ENCODE peak calls at places on chromosome 19, in five cellular contexts. N is dorsolateral prefrontal cortex, D is breast epithelium, W is brain microvascular endothelial cell, H is left ventricle myocardium inferior. X is an unnamed sample.
A peak's percentile ranks its signal among the peaks of the same experiment; 100 is the strongest.

GRCh38 chr19:294341-294818 is 3.2 kb upstream of the PLPP2 start:
- DNase-seq in N (no peak), D (no peak), W (no peak), H (no peak), X (peak; percentile 8)

GRCh38 chr19:34767967-34768366 is 5.0 kb downstream of the ZNF599 start:
- DNase-seq in N (no peak), D (no peak), W (no peak), H (no peak), X (no peak)

GRCh38 chr19:28424041-28424440 is 788.9 kb downstream of the UQCRFS1 start:
- DNase-seq in N (no peak), D (no peak), W (no peak), H (no peak), X (no peak)

GRCh38 chr19:34104099-34104498 is 68.2 kb upstream of the LSM14A start:
- DNase-seq in N (no peak), D (no peak), W (no peak), H (no peak), X (no peak)

GRCh38 chr19:49786432-49786831 is 19.6 kb downstream of the AP2A1 start:
- DNase-seq in N (no peak), D (no peak), W (peak; percentile 23), H (no peak), X (peak; percentile 53)

GRCh38 chr19:28426902-28427232 is 786.1 kb downstream of the UQCRFS1 start:
- DNase-seq in N (no peak), D (no peak), W (peak; percentile 42), H (no peak), X (no peak)

GRCh38 chr19:28374971-28375370 is 838.0 kb downstream of the UQCRFS1 start:
- DNase-seq in N (no peak), D (no peak), W (no peak), H (no peak), X (no peak)

GRCh38 chr19:51063664-51064063 is 1.2 kb downstream of the KLK13 start:
- DNase-seq in N (no peak), D (no peak), W (no peak), H (no peak), X (no peak)

GRCh38 chr19:10000171-10000826 is 10.0 kb downstream of the COL5A3 start:
- DNase-seq in N (peak; percentile 9), D (peak; percentile 30), W (peak; percentile 48), H (peak; percentile 61), X (peak; percentile 70)

GRCh38 chr19:45528149-45528743 is 21.0 kb downstream of the VASP start:
- DNase-seq in N (peak; percentile 29), D (peak; percentile 50), W (no peak), H (no peak), X (peak; percentile 56)

GRCh38 chr19:50567052-50567841 is 988 bp downstream of the LRRC4B start:
- DNase-seq in N (peak; percentile 63), D (no peak), W (no peak), H (no peak), X (no peak)

GRCh38 chr19:6223461-6224307 is 56.1 kb downstream of the MLLT1 start:
- DNase-seq in N (peak; percentile 92), D (no peak), W (no peak), H (no peak), X (no peak)

GRCh38 chr19:33293255-33294057 is 8.9 kb downstream of the CEBPA start:
- DNase-seq in N (no peak), D (no peak), W (peak; percentile 59), H (no peak), X (peak; percentile 71)

GRCh38 chr19:45496349-45496953 is 396 bp downstream of the RTN2 start:
- DNase-seq in N (no peak), D (no peak), W (no peak), H (no peak), X (no peak)

GRCh38 chr19:31102674-31103073 is 246.6 kb downstream of the TSHZ3 start:
- DNase-seq in N (no peak), D (no peak), W (no peak), H (no peak), X (no peak)

GRCh38 chr19:51093510-51094345 is 11.0 kb upstream of the KLK14 start:
- DNase-seq in N (no peak), D (no peak), W (no peak), H (no peak), X (no peak)

GRCh38 chr19:2800506-2800905 is 15.2 kb downstream of the THOP1 start:
- DNase-seq in N (peak; percentile 70), D (no peak), W (no peak), H (peak; percentile 41), X (no peak)

GRCh38 chr19:34220472-34221063 is 33.8 kb upstream of the GARRE1 start:
- DNase-seq in N (peak; percentile 58), D (peak; percentile 30), W (peak; percentile 59), H (no peak), X (peak; percentile 53)

GRCh38 chr19:53467138-53467502 is 413 bp upstream of the ZNF813 start:
- DNase-seq in N (no peak), D (no peak), W (no peak), H (peak; percentile 19), X (no peak)

GRCh38 chr19:53467503-53468262 is at the start of gene ZNF813:
- DNase-seq in N (peak; percentile 88), D (peak; percentile 89), W (peak; percentile 79), H (peak; percentile 97), X (peak; percentile 76)

GRCh38 chr19:53461866-53462265 is 5.7 kb upstream of the ZNF813 start:
- DNase-seq in N (no peak), D (no peak), W (no peak), H (no peak), X (peak; percentile 3)

GRCh38 chr19:53463263-53463662 is 4.3 kb upstream of the ZNF813 start:
- DNase-seq in N (peak; percentile 71), D (peak; percentile 26), W (no peak), H (peak; percentile 41), X (peak; percentile 6)

GRCh38 chr19:53466726-53467125 is 807 bp upstream of the ZNF813 start:
- DNase-seq in N (no peak), D (no peak), W (no peak), H (no peak), X (no peak)
- H3K27ac ChIP-seq in N (no peak overlapping the region), D (no peak overlapping the region), W (no peak overlapping the region), H (no peak overlapping the region), X (no peak overlapping the region)

GRCh38 chr19:48393196-48393558 is 291 bp upstream of the GRIN2D start:
- DNase-seq in N (no peak), D (no peak), W (no peak), H (no peak), X (no peak)
- H3K27ac ChIP-seq in N (peak overlapping the region; percentile 32), D (peak overlapping the region; percentile 1), W (no peak overlapping the region), H (no peak overlapping the region), X (no peak overlapping the region)

GRCh38 chr19:54230031-54230430 is 7.2 kb upstream of the LILRB3 start:
- DNase-seq in N (no peak), D (no peak), W (no peak), H (no peak), X (no peak)

GRCh38 chr19:54232552-54232934 is 9.7 kb upstream of the LILRB3 start:
- DNase-seq in N (no peak), D (no peak), W (no peak), H (no peak), X (no peak)

GRCh38 chr19:54231077-54231931 is 8.5 kb upstream of the LILRB3 start:
- DNase-seq in N (peak; percentile 90), D (peak; percentile 60), W (peak; percentile 69), H (peak; percentile 84), X (peak; percentile 73)

GRCh38 chr19:54229146-54229545 is 6.3 kb upstream of the LILRB3 start:
- DNase-seq in N (no peak), D (no peak), W (no peak), H (no peak), X (no peak)

DNA sequence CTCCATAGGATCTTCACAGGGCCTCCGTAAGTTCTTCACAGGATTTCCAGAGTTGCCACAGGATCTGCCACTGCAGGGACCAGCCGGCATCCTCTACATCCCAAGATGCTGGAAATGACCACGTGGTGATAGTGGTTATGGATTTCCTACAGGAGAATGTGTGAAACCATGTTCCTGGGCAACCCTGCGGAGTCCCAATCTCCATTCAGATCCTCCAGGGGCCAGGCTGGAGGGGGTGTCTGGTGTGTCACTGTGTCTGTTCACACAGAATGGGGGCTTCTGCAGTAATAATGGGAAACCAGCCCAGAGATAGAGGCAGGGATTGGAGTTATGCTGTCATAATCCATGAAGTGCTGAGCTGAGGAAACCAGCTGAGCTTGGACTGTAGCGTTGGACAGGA is 8.6 kb downstream of the LILRA6 start:
- DNase-seq in N (no peak), D (no peak), W (no peak), H (no peak), X (no peak)
- H3K27ac ChIP-seq in N (no peak overlapping the region), D (no peak overlapping the region), W (no peak overlapping the region), H (no peak overlapping the region), X (no peak overlapping the region)

GRCh38 chr19:18428173-18428836 is 9.1 kb downstream of the SSBP4 start:
- DNase-seq in N (no peak), D (no peak), W (no peak), H (no peak), X (no peak)
- H3K27ac ChIP-seq in N (peak overlapping the region; percentile 84), D (peak overlapping the region; percentile 82), W (peak overlapping the region; percentile 87), H (peak overlapping the region; percentile 74), X (no peak overlapping the region)

GRCh38 chr19:4338441-4339350 is at the start of gene STAP2:
- DNase-seq in N (no peak), D (peak; percentile 77), W (no peak), H (no peak), X (no peak)
- H3K27ac ChIP-seq in N (no peak within 1 kb of the TSS), D (peak within 1 kb of the TSS; percentile 88), W (no peak within 1 kb of the TSS), H (peak within 1 kb of the TSS; percentile 52), X (peak within 1 kb of the TSS; percentile 0)

DNA sequence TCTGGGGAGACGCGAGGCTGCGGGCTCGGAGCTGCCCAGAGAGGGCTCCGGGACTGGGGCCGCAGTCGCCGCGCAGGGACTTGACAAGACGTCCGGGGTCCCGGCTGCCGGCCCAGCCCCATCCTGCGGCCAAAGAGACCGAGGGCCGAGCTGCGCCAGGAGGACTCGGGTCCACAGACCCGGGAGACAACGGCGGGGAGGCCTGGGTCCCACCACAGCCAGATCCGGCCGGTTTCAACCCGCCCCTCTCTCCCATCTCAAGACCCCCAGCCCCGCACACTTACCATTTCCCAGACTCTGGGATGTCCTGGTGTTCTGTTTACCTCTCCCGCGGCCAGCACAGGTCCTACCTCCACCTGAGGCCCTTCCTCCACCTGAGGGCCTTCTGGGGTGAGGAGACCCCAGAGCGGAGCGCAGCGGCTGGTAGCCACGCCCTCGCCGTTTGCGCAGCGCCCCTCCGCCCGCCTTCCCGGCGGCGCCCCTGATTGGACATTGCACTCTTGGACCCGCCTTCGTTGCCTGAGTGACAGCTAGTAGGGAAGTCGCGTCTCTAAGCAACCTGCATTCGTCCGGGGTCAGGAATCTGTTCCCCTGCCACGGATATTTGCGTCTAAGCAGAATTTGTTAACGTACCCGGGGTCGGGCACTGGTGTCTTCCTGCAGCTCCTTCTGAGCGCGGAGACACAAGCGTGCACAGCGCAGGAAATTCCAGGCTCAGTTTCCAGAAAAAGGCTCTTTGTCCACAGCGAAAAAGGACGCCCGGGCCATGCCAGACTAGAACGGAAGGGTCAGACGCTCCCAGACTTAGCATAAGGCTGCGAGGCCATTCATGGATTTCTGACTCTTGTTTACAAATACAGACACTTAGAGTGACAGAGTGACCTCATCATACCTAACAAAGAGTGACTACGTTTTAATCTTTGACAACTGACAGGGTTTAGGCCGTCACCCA is at the start of gene ZNF709:
- DNase-seq in N (peak; percentile 95), D (peak; percentile 82), W (peak; percentile 80), H (peak; percentile 91), X (peak; percentile 77)
- H3K27ac ChIP-seq in N (peak within 1 kb of the TSS; percentile 84), D (peak within 1 kb of the TSS; percentile 93), W (peak within 1 kb of the TSS; percentile 5), H (peak within 1 kb of the TSS; percentile 78), X (peak within 1 kb of the TSS; percentile 83)

X was measured in IMR-90.